ENCODE peak calls at places on chromosome 4, in six cellular contexts. N is CD8-positive, alpha-beta T cell; J is thyroid gland; B is PC-9; L is tibial artery; E is ovary. T is an unnamed sample. For H3K4me1 and H3K36me3, the result is how much of the 10 kb centered on the place peaks cover.

GRCh38 chr4:108107729-108108382 is 60.9 kb downstream of the LEF1 start:
- DNase-seq in N (no peak), J (no peak), B (no peak), L (no peak), E (no peak), T (no peak)

GRCh38 chr4:3168029-3168428 is 80.9 kb upstream of the MSANTD1 start:
- DNase-seq in J (no peak), E (no peak), L (no peak), N (no peak), B (no peak), T (no peak)

GRCh38 chr4:74284074-74284473 is 24.2 kb upstream of the EPGN start:
- DNase-seq in L (no peak), J (no peak), N (no peak), E (no peak), B (no peak), T (no peak)

GRCh38 chr4:155603360-155603891 is 63.2 kb upstream of the GUCY1A1 start:
- DNase-seq in E (no peak), J (no peak), B (no peak), N (no peak), L (no peak), T (no peak)

GRCh38 chr4:52984469-52984868 is 122.4 kb downstream of the RASL11B start:
- DNase-seq in J (no peak), E (no peak), B (no peak), N (no peak), L (no peak), T (no peak)

GRCh38 chr4:40622913-40623312 is 6.8 kb downstream of the RBM47 start:
- DNase-seq in B (peak), E (no peak), J (no peak), N (no peak), L (no peak), T (no peak)

GRCh38 chr4:181148470-181148869 is 1094.7 kb upstream of the TENM3 start:
- DNase-seq in B (no peak), J (no peak), E (no peak), L (no peak), N (no peak), T (no peak)

GRCh38 chr4:17619416-17620105 is 5.1 kb downstream of the MED28 start:
- DNase-seq in B (no peak), L (no peak), N (no peak), E (no peak), J (no peak), T (no peak)

GRCh38 chr4:184792334-184792733 is 33.4 kb downstream of the ACSL1 start:
- DNase-seq in J (no peak), E (no peak), N (no peak), L (no peak), B (no peak), T (no peak)

GRCh38 chr4:184960505-184960971 is 57.8 kb upstream of the HELT start:
- DNase-seq in L (no peak), J (no peak), N (no peak), B (no peak), E (no peak), T (no peak)

GRCh38 chr4:6258026-6258360 is 11.7 kb upstream of the WFS1 start:
- DNase-seq in N (no peak), J (no peak), E (no peak), B (no peak), L (no peak), T (no peak)

GRCh38 chr4:26803462-26803861 is 57.2 kb upstream of the STIM2 start:
- DNase-seq in B (no peak), N (no peak), E (no peak), L (no peak), J (peak), T (no peak)

GRCh38 chr4:1531683-1532548 is 125.7 kb upstream of the NKX1-1 start:
- DNase-seq in J (no peak), E (no peak), L (no peak), N (no peak), B (no peak), T (no peak)

GRCh38 chr4:1533501-1534064 is 127.3 kb upstream of the NKX1-1 start:
- DNase-seq in J (no peak), N (no peak), B (no peak), L (no peak), E (no peak), T (peak)

GRCh38 chr4:1534076-1534872 is 128.0 kb upstream of the NKX1-1 start:
- DNase-seq in N (no peak), J (no peak), B (no peak), L (no peak), E (no peak), T (no peak)

GRCh38 chr4:1534876-1535526 is 128.8 kb upstream of the NKX1-1 start:
- DNase-seq in L (no peak), N (no peak), E (no peak), J (no peak), B (no peak), T (peak)

DNA sequence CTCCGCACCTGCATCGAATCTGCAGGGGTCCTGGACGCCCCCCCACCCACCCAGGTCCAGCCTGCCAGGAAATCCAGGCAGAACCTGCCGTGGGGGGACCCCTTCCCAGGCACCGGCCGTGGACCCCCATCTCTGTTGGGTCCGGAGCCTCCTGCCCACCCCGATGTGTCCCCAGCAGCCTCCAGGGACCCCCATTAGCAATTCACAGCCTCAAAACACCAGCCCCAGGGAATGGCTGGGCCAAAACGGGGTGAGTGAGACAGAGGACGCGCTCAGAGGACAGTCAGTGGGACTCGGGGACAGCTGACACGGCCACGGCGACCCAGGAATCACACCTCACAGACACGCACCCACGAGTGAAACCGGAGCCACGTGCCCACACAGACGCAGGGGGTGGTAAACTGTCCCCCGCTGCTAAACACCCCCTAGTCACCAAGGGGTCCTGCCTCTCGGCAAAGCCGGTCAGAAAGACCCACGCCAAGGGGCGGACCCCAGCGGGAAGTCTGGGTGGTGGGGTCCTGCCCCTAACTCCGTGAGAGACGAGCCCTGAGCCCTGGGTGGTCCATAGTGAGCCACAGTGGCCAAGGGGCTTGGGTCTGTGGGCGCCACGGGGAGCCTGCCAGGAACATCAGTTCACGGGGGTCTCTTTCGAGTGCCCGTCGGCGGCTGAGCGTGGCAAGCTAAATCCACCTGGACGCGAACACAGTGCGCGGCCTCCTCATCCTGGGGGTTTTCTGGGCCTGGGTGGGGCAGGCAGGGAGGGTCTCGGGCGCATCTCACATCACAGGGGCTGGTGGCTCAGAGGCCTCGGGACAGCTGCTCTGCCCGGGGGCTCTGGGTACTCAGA is 126.5 kb upstream of the NKX1-1 start:
- DNase-seq in N (no peak), L (no peak), J (no peak), B (no peak), E (no peak), T (peak)
- H3K4me1 ChIP-seq in N (under half), L (under half), J (under half), B (under half), E (under half), T (under half)

GRCh38 chr4:60812811-60813210 is 387.3 kb upstream of the ADGRL3 start:
- DNase-seq in B (no peak), J (no peak), N (no peak), L (no peak), E (no peak), T (no peak)
- H3K4me3 ChIP-seq in B (no peak), J (no peak), N (no peak), L (no peak), E (no peak), T (no peak)

DNA sequence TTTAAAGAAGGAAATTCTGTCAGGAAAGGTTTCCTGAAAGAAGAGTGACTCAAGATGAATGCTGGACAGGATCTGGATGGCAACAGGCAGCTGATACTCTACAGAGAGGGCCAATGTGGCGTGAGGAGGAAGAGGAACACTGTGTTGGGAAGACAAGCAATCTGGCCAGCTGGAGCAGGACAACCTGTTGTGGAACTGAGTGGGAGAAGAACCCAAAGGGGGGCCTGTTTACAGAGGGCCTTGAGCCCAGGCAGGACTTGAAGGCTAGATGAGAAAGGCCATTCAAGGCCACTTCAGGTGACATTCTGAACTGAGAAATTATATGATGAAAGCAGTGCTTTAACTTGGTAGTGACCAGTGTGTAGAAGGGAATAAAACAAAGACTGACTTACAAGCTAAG is 8.5 kb downstream of the OTUD4 start:
- DNase-seq in N (no peak), L (no peak), E (no peak), B (no peak), J (peak), T (no peak)
- H3K36me3 ChIP-seq in N (under half), L (under half), E (under half), B (under half), J (under half), T (under half)

GRCh38 chr4:8285976-8286718 is 16.6 kb downstream of the HTRA3 start:
- DNase-seq in L (no peak), E (no peak), J (no peak), B (no peak), N (no peak), T (peak)

GRCh38 chr4:8283631-8284121 is 14.1 kb downstream of the HTRA3 start:
- DNase-seq in B (no peak), J (no peak), L (no peak), E (no peak), N (no peak), T (peak)

GRCh38 chr4:8284391-8284790 is 14.8 kb downstream of the HTRA3 start:
- DNase-seq in J (no peak), L (no peak), B (no peak), N (no peak), E (no peak), T (no peak)

GRCh38 chr4:8286719-8287355 is 17.3 kb downstream of the HTRA3 start:
- DNase-seq in B (no peak), N (no peak), L (no peak), J (no peak), E (no peak), T (no peak)

DNA sequence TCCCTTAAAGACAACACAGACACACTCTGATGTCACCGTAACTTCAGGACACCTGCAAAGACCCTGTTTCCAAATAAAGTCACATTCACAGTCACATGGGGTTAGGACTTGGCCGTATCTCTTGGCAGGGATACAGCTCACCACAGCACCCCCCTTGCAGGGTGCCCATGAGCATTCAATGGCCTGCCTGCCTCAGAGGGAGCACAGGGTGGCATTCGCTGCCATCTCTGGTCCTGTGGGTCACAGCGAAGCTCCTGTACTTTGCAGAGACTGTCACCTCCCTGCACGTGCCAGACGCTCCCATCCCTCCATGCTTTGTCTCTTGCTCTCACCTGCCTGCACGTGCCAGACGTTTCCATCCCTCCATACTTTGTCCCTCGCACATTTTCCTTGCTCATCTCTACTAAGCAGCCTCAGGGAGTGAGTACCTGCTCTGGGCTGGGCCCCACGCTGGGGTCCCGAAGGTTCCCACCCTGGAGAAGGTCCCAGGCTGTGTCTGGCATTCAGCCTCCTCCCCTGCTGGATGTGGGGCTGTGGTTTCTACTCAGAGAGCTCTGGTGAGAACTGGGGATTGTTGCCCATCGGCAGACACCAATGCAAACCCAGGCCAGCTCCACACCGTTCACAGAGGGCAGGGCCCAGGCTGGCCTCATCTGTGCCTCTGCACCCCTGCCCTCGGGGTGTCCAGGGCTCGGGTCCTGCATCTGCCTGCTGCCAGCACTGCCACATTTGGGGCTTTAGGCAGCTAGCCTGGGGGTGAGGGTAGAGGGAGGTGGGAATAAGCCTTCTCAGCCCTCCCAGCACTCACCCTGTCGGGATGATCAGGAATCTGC is 15.8 kb downstream of the HTRA3 start:
- DNase-seq in J (no peak), L (no peak), N (no peak), B (no peak), E (peak), T (peak)
- H3K4me1 ChIP-seq in J (under half), L (under half), N (under half), B (under half), E (under half), T (half or more)

DNA sequence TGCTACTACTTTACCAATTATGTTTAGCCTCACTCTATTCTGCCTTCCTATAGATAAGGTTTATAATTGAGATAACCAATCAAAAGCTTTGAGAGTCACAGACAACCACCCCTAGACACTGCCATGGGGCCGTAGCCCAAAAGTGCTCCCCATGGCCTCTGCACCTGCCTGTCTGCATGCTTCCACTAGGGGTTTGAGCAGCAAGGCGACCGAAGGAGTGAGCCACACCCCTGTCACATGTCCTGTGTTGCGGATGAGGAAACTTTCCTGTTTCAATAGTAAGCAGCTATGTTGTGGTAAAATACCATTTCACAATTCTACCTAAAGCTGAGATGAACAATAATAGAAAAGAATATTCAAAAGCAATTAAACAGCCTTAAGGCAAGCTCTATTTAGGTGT is 856.0 kb upstream of the FRG1 start:
- DNase-seq in E (no peak), J (no peak), L (no peak), B (no peak), N (no peak), T (no peak)
- H3K4me3 ChIP-seq in E (no peak), J (no peak), L (no peak), B (no peak), N (no peak), T (no peak)